ENCODE peak calls at places on chromosomes 7 and 10, in five cellular contexts. R, M, O, Z and L are unnamed samples.

GRCh38 chr10:114363745-114364460 is 40.4 kb downstream of the AFAP1L2 start:
- DNase-seq in O (no peak), M (no peak), R (no peak), Z (no peak), L (no peak)

GRCh38 chr10:33653584-33654367 is 319.3 kb upstream of the NRP1 start:
- DNase-seq in Z (no peak), M (no peak), O (peak; percentile 61), R (no peak), L (no peak)

GRCh38 chr7:128830231-128831177 is at the start of gene FLNC:
- DNase-seq in Z (no peak), R (peak; percentile 93), O (peak; percentile 45), M (no peak), L (no peak)

GRCh38 chr10:63137306-63137705 is 4.2 kb downstream of the NRBF2 start:
- DNase-seq in R (no peak), Z (no peak), M (no peak), O (no peak), L (no peak)

GRCh38 chr10:74137992-74138391 is 12.6 kb downstream of the AP3M1 start:
- DNase-seq in R (no peak), O (no peak), M (no peak), Z (no peak), L (no peak)

GRCh38 chr7:67788689-67789088 is 792.1 kb downstream of the TYW1 start:
- DNase-seq in R (no peak), Z (no peak), M (no peak), O (no peak), L (no peak)

GRCh38 chr7:156827587-156828203 is 65.3 kb downstream of the LMBR1 start:
- DNase-seq in Z (peak; percentile 22), R (no peak), M (no peak), O (peak; percentile 27), L (no peak)

GRCh38 chr7:133015879-133016278 is 66.0 kb downstream of the CHCHD3 start:
- DNase-seq in R (no peak), O (no peak), M (no peak), Z (no peak), L (no peak)

GRCh38 chr7:158192956-158193355 is 394.7 kb downstream of the PTPRN2 start:
- DNase-seq in O (no peak), R (no peak), M (no peak), Z (no peak), L (no peak)

GRCh38 chr10:77970869-77971803 is 44.6 kb upstream of the DLG5 start:
- DNase-seq in R (peak; percentile 91), O (peak; percentile 29), Z (peak; percentile 33), M (no peak), L (no peak)

GRCh38 chr7:43501881-43502280 is 81.0 kb upstream of the STK17A start:
- DNase-seq in M (no peak), R (no peak), O (no peak), Z (no peak), L (no peak)

GRCh38 chr10:88091490-88092061 is 228.2 kb downstream of the PTEN start:
- DNase-seq in Z (peak; percentile 97), M (no peak), R (no peak), O (peak; percentile 96), L (no peak)

GRCh38 chr7:12328888-12329770 is 74.5 kb downstream of the VWDE start:
- DNase-seq in R (no peak), Z (no peak), O (no peak), M (no peak), L (no peak)

GRCh38 chr10:71061472-71061871 is 150.9 kb upstream of the UNC5B start:
- DNase-seq in R (no peak), O (no peak), Z (no peak), M (no peak), L (no peak)

GRCh38 chr10:45441791-45442190 is 67.8 kb downstream of the ALOX5 start:
- DNase-seq in O (no peak), M (no peak), Z (no peak), R (no peak), L (no peak)

GRCh38 chr10:45442251-45442650 is 68.2 kb downstream of the ALOX5 start:
- DNase-seq in O (no peak), Z (no peak), R (no peak), M (no peak), L (no peak)

GRCh38 chr10:45443101-45444009 is 69.3 kb downstream of the ALOX5 start:
- DNase-seq in O (no peak), R (no peak), M (no peak), Z (no peak), L (no peak)

GRCh38 chr10:45444022-45444421 is 70.0 kb downstream of the ALOX5 start:
- DNase-seq in O (no peak), R (peak; percentile 61), M (no peak), Z (no peak), L (no peak)

DNA sequence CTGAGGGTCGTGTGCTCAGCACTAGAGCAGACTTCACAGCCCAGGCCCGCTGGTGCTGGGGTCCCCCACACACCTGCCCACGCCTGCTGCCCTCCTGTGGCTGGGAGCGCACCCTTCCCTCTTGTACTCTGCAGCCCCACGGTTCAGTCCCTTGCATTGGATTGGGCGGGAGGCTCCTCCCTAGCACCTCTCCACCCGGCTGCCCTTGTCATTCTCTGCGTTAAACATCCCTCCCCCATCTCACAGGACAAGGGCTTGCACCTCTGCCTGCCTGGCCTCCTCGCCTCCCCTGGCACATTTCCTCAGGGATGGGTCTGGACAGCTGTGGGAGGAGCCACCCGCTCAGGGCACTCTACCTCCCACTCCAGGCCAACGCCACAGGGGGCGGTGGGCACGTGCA is 68.7 kb downstream of the ALOX5 start:
- DNase-seq in Z (no peak), M (no peak), R (no peak), O (no peak), L (no peak)
- TF ChIP-seq CTCF in Z (no peak), M (no peak), R (no peak), O (no peak), L (no peak)

GRCh38 chr10:118692911-118693310 is 61.9 kb downstream of the CACUL1 start:
- DNase-seq in R (no peak), O (peak; percentile 76), M (no peak), Z (no peak), L (no peak)

GRCh38 chr10:118694848-118695247 is 59.9 kb downstream of the CACUL1 start:
- DNase-seq in M (no peak), O (no peak), R (no peak), Z (no peak), L (no peak)

GRCh38 chr10:118687472-118687871 is 67.3 kb downstream of the CACUL1 start:
- DNase-seq in Z (no peak), M (no peak), R (no peak), O (no peak), L (no peak)

DNA sequence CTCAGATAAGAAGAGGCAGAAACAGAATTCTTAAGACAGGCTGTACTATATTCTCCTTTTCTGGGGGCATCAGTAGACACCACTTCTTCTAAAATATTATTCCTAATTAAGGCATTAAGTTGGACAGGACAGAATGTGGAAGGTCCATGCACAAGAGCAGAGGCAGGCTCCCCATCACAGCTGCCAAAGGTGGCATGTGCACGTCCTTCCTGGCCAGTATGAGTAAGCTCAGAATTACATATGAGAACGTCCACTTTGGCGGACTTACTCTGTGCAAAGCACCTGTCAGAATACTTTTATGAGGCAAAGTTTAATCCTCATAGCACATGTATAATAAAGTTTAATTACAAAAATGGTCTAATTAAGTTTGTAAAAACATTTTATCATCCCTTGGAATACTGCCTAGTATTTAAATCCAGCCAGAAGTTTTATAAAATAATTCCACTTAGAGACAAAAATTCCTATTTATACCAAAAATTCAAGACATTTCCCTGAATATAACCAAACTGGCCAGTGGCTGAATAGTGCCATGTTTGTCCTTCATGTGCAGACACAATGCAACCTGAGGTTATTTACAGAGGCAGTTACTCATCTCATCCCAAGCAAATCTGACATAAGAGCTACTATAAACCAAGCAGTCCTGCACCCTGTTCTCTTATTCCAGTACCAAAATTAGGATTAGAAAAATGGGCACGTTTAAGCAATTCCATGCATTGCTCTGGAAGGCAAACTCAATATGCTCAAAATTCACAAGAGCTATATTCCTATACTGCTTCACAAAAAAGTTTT is 65.5 kb downstream of the CACUL1 start:
- DNase-seq in O (no peak), R (no peak), Z (no peak), M (no peak), L (no peak)
- TF ChIP-seq CTCF in O (no peak), R (no peak), Z (no peak), M (no peak), L (no peak)

GRCh38 chr10:118341678-118342637 is at the start of gene FAM204A:
- DNase-seq in R (peak; percentile 99), M (peak; percentile 91), O (peak; percentile 96), Z (peak; percentile 92), L (peak; percentile 43)
- TF ChIP-seq CTCF in R (no peak), M (no peak), O (no peak), Z (no peak), L (no peak)

DNA sequence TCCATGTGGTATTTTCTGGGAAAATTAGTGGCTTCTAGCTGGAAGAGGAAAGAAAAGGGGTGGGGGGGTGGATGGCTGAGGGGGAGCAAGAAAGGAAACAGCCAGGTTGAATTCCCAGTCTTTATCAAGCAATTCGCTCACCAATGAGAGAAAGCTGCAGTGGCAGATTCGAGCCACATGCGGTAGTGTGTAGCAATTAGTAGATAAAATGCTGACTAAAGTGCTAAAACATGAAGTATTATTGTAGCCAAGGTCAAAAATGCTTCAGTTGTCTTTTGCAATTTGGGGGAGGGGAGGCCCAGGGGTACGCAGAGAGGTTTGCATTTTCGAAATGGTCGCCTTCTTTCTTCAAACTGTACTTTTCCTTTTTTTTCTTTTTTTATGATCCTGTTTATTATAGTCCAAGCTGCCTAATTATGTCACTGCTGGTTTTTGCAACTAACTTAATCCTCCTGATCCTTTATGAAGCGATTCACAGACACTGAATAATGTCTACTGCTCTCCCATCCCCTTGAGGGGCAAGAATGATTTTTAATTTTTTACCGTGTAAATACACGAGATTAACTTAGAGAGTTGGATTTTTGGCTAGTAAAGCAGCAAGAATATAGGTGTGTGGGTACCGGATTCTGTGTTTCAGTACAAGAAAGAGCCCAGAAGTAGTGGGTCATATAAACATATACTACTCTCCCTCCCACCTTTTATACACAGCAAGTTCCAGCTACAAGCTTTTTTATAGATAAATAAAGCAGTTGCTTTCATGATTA is 3.6 kb upstream of the ARID5B start:
- DNase-seq in M (no peak), Z (peak; percentile 86), O (peak; percentile 55), R (no peak), L (no peak)
- TF ChIP-seq CTCF in M (peak; percentile 48), Z (peak; percentile 57), O (peak; percentile 49), R (no peak), L (no peak)

DNA sequence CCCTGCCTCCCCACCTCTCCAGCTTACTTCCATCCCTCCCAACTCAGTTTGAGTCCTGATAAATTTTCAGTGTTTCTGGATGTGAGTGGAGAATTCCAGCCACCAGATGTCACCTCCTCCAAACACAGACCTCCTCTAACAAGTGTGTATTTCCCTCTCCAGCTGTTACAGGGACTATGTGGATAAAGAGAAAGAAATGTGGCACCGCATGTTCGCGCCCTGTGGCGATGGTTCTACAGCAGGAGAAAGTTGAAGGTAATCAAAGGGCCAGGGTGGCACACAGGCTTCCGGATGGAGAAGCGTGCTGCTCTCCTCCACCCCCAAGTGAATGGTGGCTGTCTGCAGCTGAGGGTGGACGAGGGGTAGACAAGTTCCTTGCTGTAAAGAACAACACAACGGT is 14.7 kb downstream of the FKBP6 start:
- DNase-seq in Z (no peak), O (peak; percentile 39), R (no peak), M (no peak), L (no peak)
- TF ChIP-seq CTCF in Z (no peak), O (peak; percentile 53), R (no peak), M (peak; percentile 53), L (peak; percentile 12)

GRCh38 chr7:86600506-86601290 is 43.0 kb upstream of the GRM3 start:
- DNase-seq in R (no peak), M (no peak), Z (no peak), O (no peak), L (no peak)
- TF ChIP-seq CTCF in R (no peak), M (peak; percentile 45), Z (no peak), O (no peak), L (peak; percentile 10)

GRCh38 chr7:25180946-25181345 is 47.3 kb downstream of the NPVF start:
- DNase-seq in M (no peak), R (no peak), Z (no peak), O (no peak), L (no peak)
- TF ChIP-seq CTCF in M (no peak), R (no peak), Z (no peak), O (no peak), L (no peak)